ENCODE peak calls at places on chromosomes 2 and 18, in six cellular contexts. F, R, K, C, E and V are unnamed samples.

GRCh38 chr2:231930601-231931281 is 4.5 kb upstream of the NPPC start:
- DNase-seq in F (no peak), R (no peak), K (no peak), C (peak), E (no peak), V (no peak)

GRCh38 chr2:207617011-207617671 is 8.1 kb downstream of the METTL21A start:
- DNase-seq in F (peak), R (no peak), K (no peak), C (no peak), E (peak), V (peak)

GRCh38 chr2:61855178-61855523 is 1.3 kb upstream of the FAM161A start:
- DNase-seq in F (peak), R (peak), K (no peak), C (peak), E (peak), V (peak)

GRCh38 chr2:109604597-109604996 is 9.2 kb downstream of the SEPTIN10 start:
- DNase-seq in F (no peak), R (no peak), K (no peak), C (no peak), E (peak), V (peak)

GRCh38 chr18:70627100-70627802 is 338.4 kb downstream of the SOCS6 start:
- DNase-seq in F (no peak), R (no peak), K (no peak), C (no peak), E (no peak), V (no peak)

GRCh38 chr2:106858810-106859209 is 27.2 kb downstream of the ST6GAL2 start:
- DNase-seq in F (no peak), R (no peak), K (no peak), C (peak), E (no peak), V (no peak)

GRCh38 chr2:170375192-170375591 is 197.2 kb downstream of the MYO3B start:
- DNase-seq in F (no peak), R (no peak), K (no peak), C (no peak), E (no peak), V (peak)

GRCh38 chr2:48346124-48346536 is 183.8 kb upstream of the STON1 start:
- DNase-seq in F (peak), R (no peak), K (no peak), C (peak), E (peak), V (peak)

GRCh38 chr18:40124107-40124506 is 1830.9 kb upstream of the PIK3C3 start:
- DNase-seq in F (no peak), R (no peak), K (no peak), C (no peak), E (peak), V (peak)

GRCh38 chr2:104702451-104702850 is 151.5 kb upstream of the POU3F3 start:
- DNase-seq in F (peak), R (no peak), K (no peak), C (no peak), E (no peak), V (no peak)

GRCh38 chr2:47984041-47984440 is 77.7 kb upstream of the FBXO11 start:
- DNase-seq in F (no peak), R (no peak), K (no peak), C (no peak), E (peak), V (peak)

GRCh38 chr18:56245856-56246575 is 392.4 kb downstream of the TXNL1 start:
- DNase-seq in F (peak), R (no peak), K (no peak), C (no peak), E (no peak), V (peak)

GRCh38 chr2:239684271-239684670 is 283.5 kb upstream of the HDAC4 start:
- DNase-seq in F (no peak), R (no peak), K (no peak), C (no peak), E (no peak), V (no peak)

GRCh38 chr2:15325296-15325695 is 235.8 kb downstream of the NBAS start:
- DNase-seq in F (no peak), R (no peak), K (no peak), C (no peak), E (no peak), V (no peak)